ENCODE peak calls at places on chromosomes 2 and 18, in five cellular contexts. One of them, this sample, is unnamed.

GRCh38 chr2:25336446-25336845 is 5.3 kb downstream of the DNMT3A start:
- DNase-seq in sigmoid colon: no peak
- DNase-seq in body of pancreas: no peak
- DNase-seq in lower lobe of right lung: no peak
- DNase-seq in fibroblast of lung: no peak
- DNase-seq in this sample: no peak

GRCh38 chr2:123720760-123721159 is 304.3 kb upstream of the CNTNAP5 start:
- DNase-seq in fibroblast of lung: no peak
- DNase-seq in body of pancreas: no peak
- DNase-seq in sigmoid colon: no peak
- DNase-seq in lower lobe of right lung: no peak
- DNase-seq in this sample: no peak

GRCh38 chr2:236748385-236748784 is 178.8 kb downstream of the ACKR3 start:
- DNase-seq in sigmoid colon: peak
- DNase-seq in fibroblast of lung: no peak
- DNase-seq in body of pancreas: no peak
- DNase-seq in lower lobe of right lung: peak
- DNase-seq in this sample: no peak

GRCh38 chr2:180124273-180124881 is 117.3 kb upstream of the CWC22 start:
- DNase-seq in lower lobe of right lung: no peak
- DNase-seq in sigmoid colon: no peak
- DNase-seq in fibroblast of lung: peak
- DNase-seq in body of pancreas: no peak
- DNase-seq in this sample: no peak

GRCh38 chr2:237746302-237747080 is 52.1 kb upstream of the RBM44 start:
- DNase-seq in sigmoid colon: no peak
- DNase-seq in lower lobe of right lung: no peak
- DNase-seq in body of pancreas: no peak
- DNase-seq in fibroblast of lung: no peak
- DNase-seq in this sample: no peak

GRCh38 chr18:42670860-42671259 is 444.6 kb downstream of the RIT2 start:
- DNase-seq in sigmoid colon: no peak
- DNase-seq in lower lobe of right lung: no peak
- DNase-seq in body of pancreas: no peak
- DNase-seq in fibroblast of lung: no peak
- DNase-seq in this sample: no peak

GRCh38 chr2:3117650-3118216 is 259.9 kb downstream of the EIPR1 start:
- DNase-seq in fibroblast of lung: no peak
- DNase-seq in body of pancreas: no peak
- DNase-seq in sigmoid colon: peak
- DNase-seq in lower lobe of right lung: no peak
- DNase-seq in this sample: no peak

GRCh38 chr2:205903549-205904129 is 182.3 kb downstream of the INO80D start:
- DNase-seq in lower lobe of right lung: no peak
- DNase-seq in body of pancreas: peak
- DNase-seq in fibroblast of lung: no peak
- DNase-seq in sigmoid colon: no peak
- DNase-seq in this sample: no peak

GRCh38 chr2:201114350-201114749 is 1.6 kb upstream of the CFLAR start:
- DNase-seq in body of pancreas: no peak
- DNase-seq in lower lobe of right lung: no peak
- DNase-seq in fibroblast of lung: no peak
- DNase-seq in sigmoid colon: no peak
- DNase-seq in this sample: no peak

GRCh38 chr18:38847326-38847725 is 1281.7 kb upstream of the CELF4 start:
- DNase-seq in body of pancreas: no peak
- DNase-seq in lower lobe of right lung: no peak
- DNase-seq in sigmoid colon: no peak
- DNase-seq in fibroblast of lung: no peak
- DNase-seq in this sample: no peak

GRCh38 chr2:108607706-108608301 is 73.5 kb downstream of the LIMS1 start:
- DNase-seq in sigmoid colon: no peak
- DNase-seq in fibroblast of lung: peak
- DNase-seq in lower lobe of right lung: peak
- DNase-seq in body of pancreas: no peak
- DNase-seq in this sample: no peak

GRCh38 chr18:28458751-28459150 is 281.8 kb upstream of the CDH2 start:
- DNase-seq in body of pancreas: no peak
- DNase-seq in lower lobe of right lung: no peak
- DNase-seq in fibroblast of lung: no peak
- DNase-seq in sigmoid colon: no peak
- DNase-seq in this sample: no peak

GRCh38 chr2:241733391-241734207 is 831 bp upstream of the D2HGDH start:
- DNase-seq in sigmoid colon: no peak
- DNase-seq in lower lobe of right lung: peak
- DNase-seq in fibroblast of lung: no peak
- DNase-seq in body of pancreas: no peak
- DNase-seq in this sample: no peak

GRCh38 chr2:16359961-16360360 is 305.7 kb downstream of the CYRIA start:
- DNase-seq in fibroblast of lung: no peak
- DNase-seq in lower lobe of right lung: no peak
- DNase-seq in body of pancreas: no peak
- DNase-seq in sigmoid colon: no peak
- DNase-seq in this sample: no peak

GRCh38 chr2:135255208-135255607 is 203.1 kb downstream of the RAB3GAP1 start:
- DNase-seq in lower lobe of right lung: no peak
- DNase-seq in sigmoid colon: no peak
- DNase-seq in body of pancreas: no peak
- DNase-seq in fibroblast of lung: no peak
- DNase-seq in this sample: no peak

GRCh38 chr2:120831891-120832290 is 96.2 kb downstream of the GLI2 start:
- DNase-seq in sigmoid colon: peak
- DNase-seq in fibroblast of lung: no peak
- DNase-seq in lower lobe of right lung: peak
- DNase-seq in body of pancreas: no peak
- DNase-seq in this sample: no peak

GRCh38 chr2:126681505-126681904 is 25.5 kb downstream of the GYPC start:
- DNase-seq in sigmoid colon: no peak
- DNase-seq in lower lobe of right lung: no peak
- DNase-seq in fibroblast of lung: no peak
- DNase-seq in body of pancreas: no peak
- DNase-seq in this sample: no peak

GRCh38 chr18:57207124-57207916 is 60.4 kb downstream of the BOD1L2 start:
- DNase-seq in lower lobe of right lung: no peak
- DNase-seq in body of pancreas: no peak
- DNase-seq in fibroblast of lung: no peak
- DNase-seq in sigmoid colon: no peak
- DNase-seq in this sample: no peak

GRCh38 chr2:67660015-67660602 is 263.0 kb downstream of the ETAA1 start:
- DNase-seq in body of pancreas: no peak
- DNase-seq in sigmoid colon: no peak
- DNase-seq in fibroblast of lung: no peak
- DNase-seq in lower lobe of right lung: no peak
- DNase-seq in this sample: no peak

GRCh38 chr18:76674596-76674995 is 147.8 kb upstream of the ZNF236 start:
- DNase-seq in fibroblast of lung: no peak
- DNase-seq in body of pancreas: no peak
- DNase-seq in sigmoid colon: no peak
- DNase-seq in lower lobe of right lung: no peak
- DNase-seq in this sample: no peak

GRCh38 chr2:231489990-231490389 is 25.7 kb upstream of the NCL start:
- DNase-seq in sigmoid colon: no peak
- DNase-seq in lower lobe of right lung: no peak
- DNase-seq in fibroblast of lung: no peak
- DNase-seq in body of pancreas: no peak
- DNase-seq in this sample: no peak

GRCh38 chr2:172307800-172308199 is 119.6 kb upstream of the ITGA6 start:
- DNase-seq in body of pancreas: peak
- DNase-seq in fibroblast of lung: peak
- DNase-seq in lower lobe of right lung: no peak
- DNase-seq in sigmoid colon: no peak
- DNase-seq in this sample: no peak

GRCh38 chr2:188983427-188984101 is 9.4 kb downstream of the COL3A1 start:
- DNase-seq in body of pancreas: no peak
- DNase-seq in sigmoid colon: no peak
- DNase-seq in lower lobe of right lung: no peak
- DNase-seq in fibroblast of lung: peak
- DNase-seq in this sample: no peak
- TF ChIP-seq CTCF in body of pancreas: no peak
- TF ChIP-seq CTCF in sigmoid colon: peak
- TF ChIP-seq CTCF in lower lobe of right lung: no peak
- TF ChIP-seq CTCF in fibroblast of lung: peak
- TF ChIP-seq CTCF in this sample: peak

DNA sequence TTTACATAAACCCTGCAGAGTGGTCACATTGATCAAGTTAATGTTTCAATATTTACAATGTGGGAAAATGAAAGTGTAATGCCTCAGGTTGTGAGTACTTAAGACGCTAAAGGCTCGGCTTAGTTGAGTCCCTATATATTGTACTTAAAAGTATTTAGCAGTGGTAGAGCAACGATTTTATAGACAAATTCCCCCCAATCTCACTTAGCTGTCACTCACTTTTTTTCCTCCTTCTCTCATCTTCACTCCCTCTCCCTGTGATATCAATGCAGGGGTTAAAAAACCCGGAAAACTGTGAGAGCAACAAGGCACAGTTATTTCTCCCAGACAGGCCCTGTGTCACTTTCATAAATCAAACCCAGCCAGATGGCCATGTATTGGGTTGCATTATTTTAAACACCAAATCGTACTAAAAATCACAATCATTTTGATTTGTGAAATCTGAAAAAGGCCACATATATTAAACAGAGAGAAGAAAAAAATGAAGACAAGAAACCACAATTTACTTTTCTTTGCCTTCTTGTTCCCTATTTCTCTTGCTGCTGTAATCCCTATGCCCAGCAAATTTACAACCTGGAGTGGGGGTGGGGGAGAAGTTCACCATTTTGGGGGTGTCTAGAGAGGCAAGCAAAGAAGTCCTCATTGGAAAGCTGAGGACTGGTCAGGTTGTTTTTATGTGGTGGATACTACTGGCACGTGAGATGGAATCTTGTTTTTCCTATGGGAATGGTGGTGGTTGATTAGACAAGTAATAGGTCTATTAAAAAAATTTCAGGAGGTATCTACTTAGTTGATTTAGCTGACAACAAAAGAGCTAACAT is 5.6 kb downstream of the POU3F3 start:
- DNase-seq in sigmoid colon: no peak
- DNase-seq in lower lobe of right lung: no peak
- DNase-seq in body of pancreas: no peak
- DNase-seq in fibroblast of lung: peak
- DNase-seq in this sample: no peak
- H3K4me3 ChIP-seq in sigmoid colon: no peak
- H3K4me3 ChIP-seq in lower lobe of right lung: no peak
- H3K4me3 ChIP-seq in body of pancreas: no peak
- H3K4me3 ChIP-seq in fibroblast of lung: no peak
- H3K4me3 ChIP-seq in this sample: no peak

GRCh38 chr2:171146071-171146470 is 14.6 kb downstream of the TLK1 start:
- DNase-seq in sigmoid colon: no peak
- DNase-seq in fibroblast of lung: no peak
- DNase-seq in body of pancreas: no peak
- DNase-seq in lower lobe of right lung: no peak
- DNase-seq in this sample: no peak

GRCh38 chr2:171149986-171150693 is 10.6 kb downstream of the TLK1 start:
- DNase-seq in sigmoid colon: no peak
- DNase-seq in body of pancreas: no peak
- DNase-seq in lower lobe of right lung: no peak
- DNase-seq in fibroblast of lung: no peak
- DNase-seq in this sample: no peak

GRCh38 chr2:171149539-171149938 is 11.2 kb downstream of the TLK1 start:
- DNase-seq in lower lobe of right lung: no peak
- DNase-seq in body of pancreas: no peak
- DNase-seq in fibroblast of lung: no peak
- DNase-seq in sigmoid colon: no peak
- DNase-seq in this sample: no peak

GRCh38 chr2:171146633-171147032 is 14.1 kb downstream of the TLK1 start:
- DNase-seq in lower lobe of right lung: no peak
- DNase-seq in sigmoid colon: no peak
- DNase-seq in fibroblast of lung: no peak
- DNase-seq in body of pancreas: no peak
- DNase-seq in this sample: no peak

DNA sequence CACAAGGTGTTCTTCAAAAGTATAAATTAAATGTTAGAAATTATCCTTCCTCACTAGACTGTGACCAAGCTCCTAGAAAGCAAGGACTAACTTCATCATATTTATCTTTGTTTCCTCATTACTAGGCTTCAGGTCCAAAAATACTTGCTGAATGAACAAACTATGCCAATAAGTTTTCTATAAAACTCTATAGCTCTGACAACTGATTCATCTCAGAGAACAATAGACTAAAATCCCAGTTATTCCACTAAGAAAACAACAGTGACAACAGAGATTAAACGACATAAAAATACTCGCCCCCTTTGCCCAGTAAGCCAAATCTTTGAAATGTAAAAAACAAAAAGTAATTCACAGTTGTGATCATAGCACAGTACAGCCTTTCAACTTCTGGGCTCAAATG is 13.6 kb downstream of the TLK1 start:
- DNase-seq in lower lobe of right lung: no peak
- DNase-seq in body of pancreas: no peak
- DNase-seq in sigmoid colon: no peak
- DNase-seq in fibroblast of lung: no peak
- DNase-seq in this sample: no peak
- TF ChIP-seq CTCF in lower lobe of right lung: no peak
- TF ChIP-seq CTCF in body of pancreas: no peak
- TF ChIP-seq CTCF in sigmoid colon: no peak
- TF ChIP-seq CTCF in fibroblast of lung: no peak
- TF ChIP-seq CTCF in this sample: no peak

GRCh38 chr2:118841828-118842461 is 5.5 kb downstream of the EN1 start:
- DNase-seq in body of pancreas: no peak
- DNase-seq in lower lobe of right lung: no peak
- DNase-seq in fibroblast of lung: no peak
- DNase-seq in sigmoid colon: no peak
- DNase-seq in this sample: no peak
- H3K4me3 ChIP-seq in body of pancreas: no peak
- H3K4me3 ChIP-seq in lower lobe of right lung: peak
- H3K4me3 ChIP-seq in fibroblast of lung: no peak
- H3K4me3 ChIP-seq in sigmoid colon: peak
- H3K4me3 ChIP-seq in this sample: peak

GRCh38 chr18:36662000-36662399 is 166.8 kb downstream of the TPGS2 start:
- DNase-seq in fibroblast of lung: no peak
- DNase-seq in lower lobe of right lung: no peak
- DNase-seq in sigmoid colon: no peak
- DNase-seq in body of pancreas: no peak
- DNase-seq in this sample: no peak
- TF ChIP-seq CTCF in fibroblast of lung: peak
- TF ChIP-seq CTCF in lower lobe of right lung: no peak
- TF ChIP-seq CTCF in sigmoid colon: no peak
- TF ChIP-seq CTCF in body of pancreas: no peak
- TF ChIP-seq CTCF in this sample: peak

GRCh38 chr2:210558708-210559107 is 2.3 kb downstream of the CPS1 start:
- DNase-seq in body of pancreas: no peak
- DNase-seq in sigmoid colon: no peak
- DNase-seq in fibroblast of lung: peak
- DNase-seq in lower lobe of right lung: no peak
- DNase-seq in this sample: no peak
- H3K4me3 ChIP-seq in body of pancreas: no peak
- H3K4me3 ChIP-seq in sigmoid colon: no peak
- H3K4me3 ChIP-seq in fibroblast of lung: no peak
- H3K4me3 ChIP-seq in lower lobe of right lung: no peak
- H3K4me3 ChIP-seq in this sample: no peak